ENCODE peak calls at places on chromosome 1, in six cellular contexts. Z, U, E, C, D and R are unnamed samples.

GRCh38 chr1:116906812-116907211 is 2.9 kb upstream of the PTGFRN start:
- DNase-seq in E (no peak), D (peak; percentile 99), U (no peak), C (no peak), Z (no peak), R (peak; percentile 14)

GRCh38 chr1:115641762-115642167 is at the start of gene VANGL1:
- DNase-seq in D (no peak), C (peak; percentile 15), E (peak; percentile 81), U (peak; percentile 50), Z (peak; percentile 66), R (no peak)

GRCh38 chr1:50329332-50329932 is 93.8 kb downstream of the DMRTA2 start:
- DNase-seq in Z (no peak), D (peak; percentile 53), E (no peak), U (no peak), C (no peak), R (peak; percentile 13)

GRCh38 chr1:92879316-92879968 is 47.6 kb downstream of the RPL5 start:
- DNase-seq in D (no peak), E (no peak), C (no peak), Z (no peak), U (no peak), R (no peak)

GRCh38 chr1:230536641-230537155 is 105.6 kb upstream of the COG2 start:
- DNase-seq in E (no peak), C (no peak), D (no peak), Z (no peak), U (no peak), R (no peak)

GRCh38 chr1:85607126-85607912 is 26.8 kb downstream of the CCN1 start:
- DNase-seq in E (no peak), Z (peak; percentile 83), C (peak; percentile 100), U (no peak), D (peak; percentile 97), R (peak; percentile 100)

GRCh38 chr1:100452641-100453040 is 85.3 kb upstream of the GPR88 start:
- DNase-seq in Z (no peak), E (no peak), C (no peak), D (peak; percentile 59), U (no peak), R (peak; percentile 30)

GRCh38 chr1:108560430-108561144 is 687 bp downstream of the EEIG2 start:
- DNase-seq in E (peak; percentile 67), Z (peak; percentile 58), D (peak; percentile 11), U (peak; percentile 23), C (peak; percentile 56), R (peak; percentile 16)

GRCh38 chr1:234647758-234648157 is 37.8 kb upstream of the IRF2BP2 start:
- DNase-seq in U (no peak), C (no peak), Z (no peak), E (no peak), D (peak; percentile 97), R (peak; percentile 80)

GRCh38 chr1:196361112-196361714 is 247.0 kb downstream of the KCNT2 start:
- DNase-seq in E (no peak), Z (peak; percentile 71), C (no peak), D (peak; percentile 81), U (no peak), R (peak; percentile 87)

GRCh38 chr1:22416555-22417454 is 34.8 kb upstream of the ZBTB40 start:
- DNase-seq in D (peak; percentile 57), Z (peak; percentile 78), C (peak; percentile 46), E (peak; percentile 90), U (peak; percentile 65), R (peak; percentile 34)

GRCh38 chr1:189619682-189620332 is 857.9 kb downstream of the BRINP3 start:
- DNase-seq in Z (peak; percentile 51), D (peak; percentile 97), C (peak; percentile 77), U (no peak), E (no peak), R (peak; percentile 98)

GRCh38 chr1:48003741-48004503 is 6.7 kb upstream of the TRABD2B start:
- DNase-seq in Z (peak; percentile 69), D (no peak), U (no peak), C (no peak), E (no peak), R (peak; percentile 89)